ENCODE peak calls at places on chromosomes 6 and 20, in eight cellular contexts. G is DND-41, R is hepatocyte, I is stomach, U is HCT116, S is spleen, T is esophagus muscularis mucosa, F is thoracic aorta. Y is an unnamed sample.

GRCh38 chr6:2900221-2900807 is 2.8 kb downstream of the SERPINB9 start:
- DNase-seq in G (no peak), R (no peak), I (no peak), U (no peak), S (no peak), T (no peak), F (no peak), Y (no peak)

GRCh38 chr6:21033575-21034026 is 499.3 kb downstream of the CDKAL1 start:
- DNase-seq in G (no peak), R (peak; percentile 29), I (no peak), U (no peak), S (no peak), T (no peak), F (peak; percentile 2), Y (no peak)

GRCh38 chr6:26075063-26075717 is 12.0 kb upstream of the HFE start:
- DNase-seq in G (no peak), R (no peak), I (no peak), U (no peak), S (no peak), T (no peak), F (no peak), Y (no peak)

GRCh38 chr6:131379951-131380350 is 193.1 kb upstream of the ARG1 start:
- DNase-seq in G (no peak), R (peak; percentile 23), I (no peak), U (no peak), S (no peak), T (no peak), F (no peak), Y (no peak)

GRCh38 chr6:70575899-70576298 is 9.2 kb downstream of the SDHAF4 start:
- DNase-seq in G (no peak), R (no peak), I (no peak), U (no peak), S (no peak), T (peak; percentile 24), F (no peak), Y (no peak)

GRCh38 chr6:82397962-82398692 is 34.5 kb downstream of the TPBG start:
- DNase-seq in G (no peak), R (no peak), I (no peak), U (no peak), S (no peak), T (no peak), F (no peak), Y (no peak)

GRCh38 chr20:45589725-45590124 is 10.6 kb upstream of the WFDC8 start:
- DNase-seq in G (no peak), R (no peak), I (no peak), U (no peak), S (no peak), T (no peak), F (no peak), Y (no peak)

GRCh38 chr6:111211411-111212030 is 124.2 kb downstream of the SLC16A10 start:
- DNase-seq in G (no peak), R (no peak), I (peak; percentile 30), U (no peak), S (no peak), T (no peak), F (no peak), Y (no peak)

GRCh38 chr6:114202389-114202788 is 140.4 kb downstream of the HS3ST5 start:
- DNase-seq in G (no peak), R (no peak), I (no peak), U (no peak), S (no peak), T (no peak), F (no peak), Y (no peak)

GRCh38 chr6:105391705-105392104 is 11.2 kb downstream of the PREP start:
- DNase-seq in G (no peak), R (no peak), I (no peak), U (no peak), S (no peak), T (no peak), F (no peak), Y (no peak)

GRCh38 chr20:59207742-59208357 is 44.2 kb downstream of the ZNF831 start:
- DNase-seq in G (peak; percentile 47), R (peak; percentile 69), I (peak; percentile 66), U (peak; percentile 16), S (peak; percentile 90), T (no peak), F (no peak), Y (peak; percentile 63)

GRCh38 chr6:138987643-138988468 is at the start of gene REPS1:
- DNase-seq in G (peak; percentile 95), R (peak; percentile 96), I (peak; percentile 94), U (peak; percentile 78), S (peak; percentile 98), T (peak; percentile 95), F (peak; percentile 63), Y (peak; percentile 91)

GRCh38 chr6:73299171-73300073 is 36.4 kb upstream of the KHDC1 start:
- DNase-seq in G (no peak), R (no peak), I (no peak), U (no peak), S (no peak), T (no peak), F (no peak), Y (no peak)

GRCh38 chr20:3995067-3995748 is 20.1 kb downstream of the RNF24 start:
- DNase-seq in G (no peak), R (no peak), I (no peak), U (no peak), S (no peak), T (no peak), F (no peak), Y (no peak)

GRCh38 chr6:41914343-41914742 is 6.6 kb downstream of the MED20 start:
- DNase-seq in G (no peak), R (no peak), I (no peak), U (no peak), S (no peak), T (no peak), F (no peak), Y (no peak)

DNA sequence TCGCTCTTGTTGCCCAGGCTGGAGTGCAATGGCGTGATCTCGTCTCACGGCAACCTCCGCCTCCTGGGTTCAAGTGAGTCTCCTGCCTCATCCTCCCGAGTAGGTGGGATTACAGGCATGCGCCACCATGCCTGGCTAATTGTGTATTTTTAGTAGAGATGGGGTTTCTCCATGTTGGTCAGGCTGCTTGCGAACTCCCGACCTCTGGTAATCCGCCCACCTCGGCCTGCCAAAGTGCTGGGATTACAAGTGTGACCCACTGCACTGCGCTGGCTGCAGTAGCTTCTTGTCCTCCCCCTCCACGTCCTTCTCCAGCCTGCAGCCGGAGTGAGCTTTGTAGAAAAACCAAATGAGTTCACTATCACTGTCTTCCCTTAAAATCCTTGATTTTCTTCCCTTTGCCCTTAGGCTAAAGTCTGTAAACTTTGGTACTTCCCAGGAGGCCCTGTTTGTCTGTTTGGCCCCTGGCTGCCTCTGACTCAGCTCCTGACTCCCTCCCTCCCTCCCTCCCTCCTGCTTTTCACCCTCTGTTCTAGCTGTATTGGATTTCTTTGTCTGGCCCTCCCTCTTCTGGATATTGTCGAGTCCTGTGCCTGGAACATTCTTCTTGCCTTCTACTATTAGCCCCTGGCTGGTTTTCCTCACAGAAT is 12.9 kb downstream of the PARD6B start:
- DNase-seq in G (no peak), R (peak; percentile 92), I (peak; percentile 68), U (peak; percentile 67), S (no peak), T (no peak), F (peak; percentile 27), Y (peak; percentile 50)
- TF ChIP-seq CTCF in G (no peak), R (peak; percentile 59), I (no peak), U (peak; percentile 46), S (no peak), T (peak; percentile 55), F (peak; percentile 32), Y (no peak)

DNA sequence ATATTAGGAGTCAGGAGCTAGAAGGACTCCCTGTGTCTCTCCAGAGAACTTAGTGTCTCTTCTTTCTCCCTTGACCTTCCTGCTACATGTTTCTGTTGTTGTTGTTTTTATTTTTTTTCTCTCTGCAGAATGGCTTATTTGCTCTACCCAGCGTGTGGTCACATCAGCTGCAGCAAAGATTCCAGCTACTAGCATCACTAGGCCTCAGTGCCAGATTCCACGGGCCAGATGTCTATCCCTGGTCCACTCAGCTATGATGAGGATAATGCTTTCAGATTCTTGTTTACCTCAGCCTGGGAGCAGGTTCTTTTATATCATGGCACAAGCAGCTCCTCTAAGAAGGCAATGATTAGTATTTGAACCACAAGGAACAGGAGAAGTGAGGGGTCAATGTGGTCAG is 110.0 kb downstream of the PLCB1 start:
- DNase-seq in G (no peak), R (no peak), I (no peak), U (no peak), S (no peak), T (no peak), F (no peak), Y (no peak)
- H3K4me1 ChIP-seq in G (peaks cover 7% of the 10 kb centered on the region), R (peaks cover 4% of the 10 kb centered on the region), I (peaks cover 27% of the 10 kb centered on the region), U (no peaks in the 10 kb centered on the region), S (no peaks in the 10 kb centered on the region), T (peaks cover 37% of the 10 kb centered on the region), F (no peaks in the 10 kb centered on the region), Y (peaks cover 19% of the 10 kb centered on the region)

GRCh38 chr20:47263080-47263479 is 93.4 kb downstream of the ZMYND8 start:
- DNase-seq in G (no peak), R (no peak), I (no peak), U (no peak), S (no peak), T (no peak), F (no peak), Y (no peak)
- H3K27ac ChIP-seq in G (peak overlapping the region; percentile 63), R (no peak overlapping the region), I (no peak overlapping the region), U (no peak overlapping the region), S (peak overlapping the region; percentile 49), T (peak overlapping the region; percentile 62), F (peak overlapping the region; percentile 27), Y (no peak overlapping the region)

DNA sequence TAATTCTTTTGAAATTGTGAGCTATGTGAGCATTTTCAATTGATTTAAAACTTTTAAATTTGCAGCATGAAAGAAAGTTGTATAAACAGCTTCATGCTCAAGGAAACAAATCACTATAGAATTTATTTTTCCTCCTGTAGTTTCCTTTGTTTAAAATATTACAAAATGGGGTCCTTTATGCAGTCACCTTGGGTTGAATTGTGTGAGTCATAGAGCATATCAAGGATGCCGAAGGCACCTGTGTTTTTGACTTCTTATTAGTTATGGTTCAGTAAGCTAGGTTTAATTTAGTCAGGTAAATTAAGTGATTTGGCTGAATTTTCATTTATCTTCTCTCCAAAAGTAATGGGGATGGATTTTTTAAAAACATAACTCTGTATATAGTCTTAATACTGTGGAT is 96.8 kb downstream of the BCKDHB start:
- DNase-seq in G (no peak), R (no peak), I (no peak), U (no peak), S (no peak), T (no peak), F (no peak), Y (no peak)
- TF ChIP-seq CTCF in G (no peak), R (no peak), I (no peak), U (no peak), S (no peak), T (no peak), F (no peak), Y (no peak)